ENCODE peak calls at places on chromosome 11, in four cellular contexts. S, F, Y and E are unnamed samples.

GRCh38 chr11:23336961-23337360 is 476.7 kb upstream of the CCDC179 start:
- DNase-seq in S (no peak), F (no peak), Y (no peak), E (no peak)

GRCh38 chr11:62149986-62150886 is 26.4 kb downstream of the INCENP start:
- DNase-seq in F (no peak), S (no peak), Y (no peak), E (no peak)

GRCh38 chr11:75275581-75275980 is 35.0 kb downstream of the TPBGL start:
- DNase-seq in F (no peak), S (no peak), Y (peak), E (no peak)

GRCh38 chr11:134515081-134515960 is 103.3 kb upstream of the B3GAT1 start:
- DNase-seq in F (no peak), S (no peak), Y (no peak), E (no peak)

GRCh38 chr11:61384271-61385242 is 7.8 kb upstream of the TMEM216 start:
- DNase-seq in S (no peak), F (peak), Y (no peak), E (peak)

GRCh38 chr11:20023082-20023426 is 137.2 kb downstream of the DBX1 start:
- DNase-seq in Y (no peak), F (no peak), S (no peak), E (no peak)

GRCh38 chr11:57340228-57340627 is 2.1 kb downstream of the P2RX3 start:
- DNase-seq in Y (no peak), F (peak), S (no peak), E (no peak)

GRCh38 chr11:36510567-36511020 is 522 bp upstream of the TRAF6 start:
- DNase-seq in Y (no peak), F (no peak), S (no peak), E (no peak)

GRCh38 chr11:130761560-130762220 is 154.6 kb downstream of the SNX19 start:
- DNase-seq in S (no peak), Y (no peak), F (no peak), E (no peak)

GRCh38 chr11:117701781-117702180 is 95.2 kb downstream of the DSCAML1 start:
- DNase-seq in F (no peak), Y (no peak), S (no peak), E (no peak)